ENCODE peak calls at places on chromosome 2, in four cellular contexts. D is A549, C is HepG2, V is H1. T is an unnamed sample.

GRCh38 chr2:61707984-61708852 is 145.6 kb downstream of the FAM161A start:
- DNase-seq in D (peak), C (peak), V (peak), T (no peak)

GRCh38 chr2:75450068-75450467 is 110.7 kb downstream of the EVA1A start:
- DNase-seq in D (no peak), C (no peak), V (no peak), T (no peak)

GRCh38 chr2:172168917-172169346 is 66.2 kb upstream of the DLX2 start:
- DNase-seq in D (no peak), C (no peak), V (no peak), T (no peak)

GRCh38 chr2:218991674-218992168 is 1.5 kb downstream of the CRYBA2 start:
- DNase-seq in D (no peak), C (no peak), V (no peak), T (peak)

GRCh38 chr2:232142502-232142901 is 181.0 kb downstream of the DIS3L2 start:
- DNase-seq in D (no peak), C (no peak), V (no peak), T (no peak)

GRCh38 chr2:102310964-102311640 is at the start of gene IL1RL1:
- DNase-seq in D (no peak), C (no peak), V (no peak), T (no peak)

GRCh38 chr2:145759228-145759940 is 1239.5 kb upstream of the ZEB2 start:
- DNase-seq in D (no peak), C (peak), V (no peak), T (no peak)

GRCh38 chr2:46275995-46276394 is 21.2 kb upstream of the EPAS1 start:
- DNase-seq in D (no peak), C (no peak), V (peak), T (no peak)

GRCh38 chr2:20625920-20626697 is 24.8 kb downstream of the HS1BP3 start:
- DNase-seq in D (no peak), C (no peak), V (no peak), T (no peak)

GRCh38 chr2:194999771-195000170 is 657.3 kb upstream of the SLC39A10 start:
- DNase-seq in D (no peak), C (no peak), V (no peak), T (no peak)

GRCh38 chr2:140737006-140737405 is 1393.8 kb downstream of the LRP1B start:
- DNase-seq in D (no peak), C (no peak), V (no peak), T (no peak)

GRCh38 chr2:140734992-140735391 is 1395.8 kb downstream of the LRP1B start:
- DNase-seq in D (no peak), C (no peak), V (no peak), T (no peak)
- TF ChIP-seq PHF8 in D (no peak), C (no peak), V (no peak), T (no peak)

GRCh38 chr2:467892-468630 is 180.2 kb upstream of the ALKAL2 start:
- DNase-seq in D (no peak), C (no peak), V (peak), T (no peak)
- TF ChIP-seq PHF8 in D (no peak), C (no peak), V (no peak), T (no peak)

DNA sequence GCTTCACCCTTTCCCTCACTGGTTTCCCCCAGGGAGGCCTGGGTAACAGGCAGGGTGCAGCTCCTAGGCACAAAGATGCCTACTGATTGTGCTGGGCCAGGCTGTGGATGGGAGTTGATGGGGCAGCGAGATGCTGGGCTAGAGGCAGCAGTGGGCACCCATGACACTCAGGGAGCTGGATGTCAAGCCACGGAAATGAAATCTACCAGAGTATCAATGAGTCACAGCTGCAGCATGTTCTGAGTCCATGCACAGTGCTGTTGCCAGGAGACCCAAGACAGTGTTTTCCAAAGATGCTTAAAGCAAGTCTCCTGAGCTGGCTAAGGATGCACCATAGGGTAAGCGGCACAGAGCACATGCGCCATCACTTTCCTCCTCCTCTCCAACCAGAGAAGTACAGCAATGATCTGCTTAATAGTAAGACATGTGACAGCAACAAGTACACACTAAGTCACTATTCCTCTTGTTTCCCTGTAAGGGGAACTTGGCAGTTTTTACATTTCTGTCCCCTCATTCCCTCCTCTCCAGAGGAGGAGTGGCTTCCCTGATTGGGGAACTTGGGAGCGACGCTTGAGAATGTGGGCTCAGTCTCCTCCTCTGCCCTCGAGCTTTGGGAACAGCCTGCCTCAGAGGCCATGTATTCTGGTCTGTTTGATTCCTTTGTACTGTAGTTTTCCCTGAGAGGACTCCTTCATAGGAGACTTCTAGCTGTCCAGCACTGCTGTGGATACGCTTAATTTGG is 57.2 kb downstream of the CDC42EP3 start:
- DNase-seq in D (no peak), C (no peak), V (no peak), T (no peak)
- TF ChIP-seq PHF8 in D (no peak), C (no peak), V (no peak), T (no peak)

GRCh38 chr2:95329891-95330822 is 33.0 kb downstream of the KCNIP3 start:
- DNase-seq in D (no peak), C (no peak), V (no peak), T (no peak)
- TF ChIP-seq PHF8 in D (no peak), C (no peak), V (no peak), T (no peak)

DNA sequence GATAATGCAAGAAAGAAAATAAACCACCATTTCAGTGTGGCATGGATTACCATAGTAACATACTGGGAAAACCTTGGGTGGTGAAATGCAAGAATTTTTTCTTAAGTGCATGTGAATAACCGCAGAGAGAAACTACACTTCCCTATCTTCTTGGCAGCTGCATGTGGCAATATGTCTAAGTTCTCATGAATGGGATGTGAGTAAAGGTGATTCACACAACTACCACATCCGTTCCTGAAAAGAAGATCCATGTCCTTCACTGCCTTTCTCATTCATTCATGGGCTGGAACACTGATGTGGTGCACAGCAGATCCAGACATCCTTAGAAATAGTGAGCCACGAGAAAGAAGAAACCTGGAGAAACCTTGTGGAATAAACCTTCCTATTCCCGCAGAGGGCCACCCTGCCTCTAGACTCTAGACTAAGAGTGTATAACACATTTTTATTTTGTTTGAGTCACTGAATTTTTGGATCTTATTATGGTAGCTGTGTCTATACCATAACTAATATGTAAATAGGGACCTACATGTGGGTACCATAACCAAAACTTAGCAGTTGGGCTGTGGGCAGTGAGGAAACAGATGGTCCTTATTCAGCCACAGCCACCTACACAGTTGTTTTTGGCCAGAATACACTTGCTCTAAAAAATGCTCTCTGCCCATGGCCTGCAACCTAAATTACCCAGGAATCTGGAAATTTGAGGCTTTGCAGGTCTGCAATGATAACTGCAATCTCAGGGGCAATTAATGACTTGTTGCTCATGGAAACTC is 573.3 kb downstream of the LRP1B start:
- DNase-seq in D (no peak), C (no peak), V (no peak), T (no peak)
- TF ChIP-seq PHF8 in D (no peak), C (no peak), V (no peak), T (no peak)

DNA sequence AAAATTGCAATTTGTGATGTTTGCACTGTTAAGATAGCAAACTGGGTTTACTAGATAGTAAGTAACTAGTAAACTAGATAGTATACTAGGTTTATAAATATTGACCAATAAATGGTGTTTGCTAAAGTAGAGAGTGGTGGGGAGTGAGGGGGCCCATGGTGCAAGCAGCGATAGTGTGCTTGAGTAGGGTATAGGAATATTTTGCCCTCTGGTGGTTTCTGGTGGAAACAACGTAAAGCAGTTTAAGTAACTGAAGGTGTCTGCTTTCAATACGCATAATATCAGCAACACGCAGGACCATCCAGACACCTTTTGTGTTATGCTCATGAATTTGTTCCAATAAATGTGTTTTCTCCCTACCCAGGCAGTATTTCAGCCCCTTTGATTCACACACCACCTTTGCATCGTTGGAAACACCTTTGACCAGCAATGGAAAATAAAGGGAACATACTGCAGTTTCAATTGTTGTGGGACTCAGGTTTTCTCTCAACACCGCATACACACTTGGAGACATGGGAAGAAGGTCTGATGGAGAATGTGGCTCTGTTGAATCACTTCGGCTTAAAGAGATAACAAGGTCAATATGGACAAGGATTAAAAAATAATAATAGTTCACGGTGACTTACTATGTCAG is 16.7 kb upstream of the STAT1 start:
- DNase-seq in D (peak), C (peak), V (no peak), T (peak)
- TF ChIP-seq PHF8 in D (no peak), C (no peak), V (no peak), T (no peak)

DNA sequence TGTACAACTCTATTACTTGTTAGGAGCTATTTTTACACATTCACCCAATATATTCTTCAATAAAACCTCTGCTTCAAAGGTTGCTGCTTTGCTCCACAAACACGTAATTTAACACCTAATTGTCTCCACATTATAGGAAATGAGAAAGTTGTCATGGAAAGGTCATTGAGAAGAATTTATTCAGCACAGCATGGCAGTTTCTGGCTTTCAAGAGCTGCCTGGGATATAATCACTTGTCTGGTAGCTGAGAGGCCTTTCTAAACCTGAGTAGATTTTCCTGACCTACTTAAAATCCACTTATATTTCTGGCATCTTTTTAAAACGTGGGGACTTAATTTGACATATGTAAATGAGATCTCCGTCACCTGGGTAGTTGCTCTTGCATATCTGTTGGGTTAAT is 216.1 kb downstream of the ZNF804A start:
- DNase-seq in D (no peak), C (no peak), V (no peak), T (no peak)
- TF ChIP-seq PHF8 in D (no peak), C (no peak), V (no peak), T (no peak)

GRCh38 chr2:10982931-10983701 is 71.4 kb downstream of the KCNF1 start:
- DNase-seq in D (no peak), C (no peak), V (no peak), T (no peak)
- TF ChIP-seq PHF8 in D (no peak), C (no peak), V (no peak), T (no peak)

GRCh38 chr2:212107989-212108388 is 430.6 kb downstream of the ERBB4 start:
- DNase-seq in D (no peak), C (no peak), V (no peak), T (no peak)
- TF ChIP-seq PHF8 in D (no peak), C (no peak), V (no peak), T (no peak)

GRCh38 chr2:82139979-82140611 is 1835.5 kb upstream of the LRRTM1 start:
- DNase-seq in D (no peak), C (no peak), V (no peak), T (no peak)
- TF ChIP-seq PHF8 in D (no peak), C (no peak), V (no peak), T (no peak)